ENCODE peak calls at places on chromosomes 16 and 17, in nine cellular contexts. S is colonic mucosa, T is A549, U is MM.1S, F is NB4, P is stomach, A is fibroblast of villous mesenchyme, N is brain microvascular endothelial cell, G is neural progenitor cell. B is an unnamed sample.

GRCh38 chr16:85641776-85642176 is 28.7 kb downstream of the GSE1 start:
- DNase-seq in S (peak), F (no peak), G (no peak), U (no peak), P (peak), T (no peak), N (peak), A (no peak), B (no peak)

GRCh38 chr17:80790981-80791742 is 200.5 kb upstream of the CHMP6 start:
- DNase-seq in S (no peak), T (no peak), N (peak), A (no peak), P (no peak), F (no peak), U (no peak), G (no peak), B (no peak)

GRCh38 chr16:51919736-51920135 is 627.2 kb downstream of the TOX3 start:
- DNase-seq in G (no peak), U (no peak), N (peak), F (no peak), T (no peak), A (no peak), S (no peak), P (no peak), B (no peak)

GRCh38 chr17:45341389-45342158 is 24.8 kb upstream of the MAP3K14 start:
- DNase-seq in U (no peak), A (peak), F (peak), T (peak), N (peak), S (no peak), P (no peak), G (peak), B (no peak)

GRCh38 chr17:10652984-10653680 is 4.0 kb downstream of the MYH3 start:
- DNase-seq in T (no peak), N (no peak), P (no peak), S (no peak), A (no peak), F (no peak), G (no peak), U (no peak), B (no peak)

GRCh38 chr17:50426814-50427787 is 1.1 kb downstream of the ACSF2 start:
- DNase-seq in U (peak), P (peak), T (peak), N (peak), G (peak), F (peak), A (peak), S (peak), B (no peak)

GRCh38 chr17:72677108-72677507 is 415.4 kb downstream of the SLC39A11 start:
- DNase-seq in G (no peak), P (no peak), S (no peak), T (no peak), U (no peak), N (no peak), F (no peak), A (no peak), B (no peak)

GRCh38 chr17:4395111-4395478 is 28.6 kb upstream of the UBE2G1 start:
- DNase-seq in G (no peak), F (no peak), N (no peak), U (no peak), S (no peak), A (no peak), T (no peak), P (no peak), B (no peak)

GRCh38 chr17:19531780-19532501 is 1.7 kb upstream of the SLC47A1 start:
- DNase-seq in F (no peak), T (no peak), G (no peak), U (no peak), S (no peak), A (no peak), N (no peak), P (no peak), B (no peak)

GRCh38 chr17:27778193-27778592 is 22.1 kb downstream of the NOS2 start:
- DNase-seq in S (no peak), U (no peak), P (no peak), A (no peak), G (no peak), F (no peak), T (no peak), N (peak), B (peak)

GRCh38 chr17:15393414-15393813 is 52.0 kb upstream of the TEKT3 start:
- DNase-seq in A (no peak), U (no peak), S (no peak), P (no peak), N (no peak), T (no peak), F (no peak), G (no peak), B (no peak)

GRCh38 chr16:67936124-67936875 is at the start of gene PSMB10:
- DNase-seq in S (peak), U (no peak), P (peak), A (peak), N (peak), G (peak), T (peak), F (peak), B (peak)

GRCh38 chr16:22089910-22090309 is 2.4 kb upstream of the VWA3A start:
- DNase-seq in F (no peak), N (no peak), P (no peak), A (no peak), T (no peak), G (no peak), S (no peak), U (no peak), B (no peak)

GRCh38 chr17:79633937-79634813 is 23.3 kb upstream of the RBFOX3 start:
- DNase-seq in N (no peak), A (no peak), U (no peak), G (no peak), S (peak), F (no peak), T (no peak), P (peak), B (no peak)

GRCh38 chr16:72991211-72991610 is 56.7 kb downstream of the ZFHX3 start:
- DNase-seq in S (no peak), N (no peak), T (no peak), G (no peak), U (no peak), F (no peak), A (no peak), P (no peak), B (no peak)

GRCh38 chr16:85810742-85811115 is 11.2 kb downstream of the COX4I1 start:
- DNase-seq in G (no peak), T (no peak), F (no peak), P (no peak), U (no peak), N (no peak), S (no peak), A (no peak), B (no peak)

GRCh38 chr16:6165330-6165984 is 1067.9 kb upstream of the EEF2KMT start:
- DNase-seq in S (no peak), P (no peak), T (no peak), G (peak), A (no peak), U (peak), F (peak), N (no peak), B (peak)

GRCh38 chr16:86604436-86605220 is 26.3 kb downstream of the FOXL1 start:
- DNase-seq in U (peak), P (no peak), S (no peak), G (no peak), T (no peak), N (no peak), F (peak), A (no peak), B (no peak)

GRCh38 chr16:89657442-89658220 is at the start of the genes CHMP1A and SPATA33:
- DNase-seq in F (peak), A (peak), S (peak), U (peak), P (peak), T (peak), G (peak), N (peak), B (peak)

GRCh38 chr17:31248986-31249385 is 48.1 kb downstream of the OMG start:
- DNase-seq in N (peak), F (no peak), T (no peak), S (no peak), U (no peak), A (peak), P (no peak), G (no peak), B (peak)

GRCh38 chr17:9522074-9522473 is 53.5 kb downstream of the STX8 start:
- DNase-seq in U (peak), N (peak), P (no peak), S (no peak), G (peak), F (peak), T (peak), A (peak), B (peak)

GRCh38 chr16:70634861-70635260 is 11.5 kb upstream of the IL34 start:
- DNase-seq in F (no peak), S (no peak), P (no peak), G (no peak), U (no peak), N (no peak), T (no peak), A (no peak), B (no peak)

GRCh38 chr17:42798011-42798382 is 507 bp downstream of the COA3 start:
- DNase-seq in P (no peak), U (no peak), T (no peak), G (no peak), F (no peak), N (no peak), A (no peak), S (no peak), B (no peak)
- H3K4me3 ChIP-seq in P (peak), U (peak), T (peak), G (peak), F (peak), N (peak), A (peak), S (peak), B (peak)

DNA sequence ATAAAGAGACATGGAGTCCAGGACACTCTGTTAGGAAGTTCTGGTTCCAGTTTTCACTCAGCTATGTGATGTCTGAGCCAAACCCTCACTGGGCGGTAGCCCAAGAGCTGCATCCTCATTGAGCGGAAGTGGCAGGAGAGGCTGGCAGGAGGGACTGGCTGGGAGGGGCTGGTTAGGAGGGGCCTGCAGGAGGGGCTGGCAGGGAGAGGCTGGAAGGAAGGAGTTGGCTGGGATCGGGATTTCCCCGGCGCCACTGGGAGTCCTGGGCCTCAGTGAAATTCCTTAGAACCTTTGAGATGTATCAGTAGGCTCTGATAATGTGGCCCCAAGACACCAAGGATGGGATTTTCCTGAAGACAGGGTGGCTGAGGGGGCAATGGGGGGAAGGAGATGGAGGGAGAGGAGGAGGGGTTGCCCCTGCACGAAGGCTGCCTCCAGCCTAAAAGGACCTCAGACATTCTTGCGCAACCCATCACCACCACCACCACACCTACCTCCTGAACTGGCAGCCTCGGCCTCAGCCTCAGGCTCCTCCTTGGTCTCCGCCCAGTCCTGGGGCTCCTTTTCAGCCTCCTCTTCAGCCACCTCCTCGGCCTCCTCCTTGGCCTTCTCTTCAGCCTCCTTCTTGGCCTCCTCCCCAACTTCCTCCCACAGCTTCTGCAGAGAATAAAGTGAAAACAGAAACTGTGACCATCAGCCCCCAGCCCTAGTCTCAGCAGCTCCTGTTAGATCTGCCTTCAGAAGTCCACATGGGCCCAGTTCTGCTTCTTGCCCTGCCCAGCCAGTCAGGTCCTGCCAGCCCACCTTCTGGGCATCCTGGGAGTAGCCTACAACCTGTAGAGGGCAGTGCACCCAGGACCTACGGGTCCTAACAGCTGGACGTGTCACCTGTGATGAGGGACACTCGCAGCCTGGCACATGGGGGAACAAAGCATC is 31.7 kb downstream of the CNGB1 start:
- DNase-seq in P (peak), N (peak), T (peak), G (no peak), U (no peak), A (peak), F (peak), S (peak), B (peak)
- TF ChIP-seq CTCF in P (no peak), N (peak), T (peak), G (peak), U (peak), A (no peak), F (peak), S (no peak), B (peak)

GRCh38 chr17:40345161-40346034 is 19.1 kb downstream of the GJD3 start:
- DNase-seq in F (peak), A (no peak), T (peak), S (peak), G (peak), U (no peak), N (no peak), P (peak), B (no peak)
- H3K4me3 ChIP-seq in F (no peak), A (peak), T (peak), S (peak), G (peak), U (no peak), N (peak), P (peak), B (peak)

GRCh38 chr16:1991588-1992474 is 2.1 kb downstream of the SYNGR3 start:
- DNase-seq in G (peak), U (peak), T (peak), P (peak), A (peak), S (peak), F (peak), N (peak), B (peak)

GRCh38 chr16:1991135-1991551 is 1.4 kb downstream of the SYNGR3 start:
- DNase-seq in G (no peak), N (no peak), T (no peak), F (peak), P (peak), A (no peak), U (no peak), S (peak), B (no peak)

GRCh38 chr16:1990336-1991134 is 765 bp downstream of the SYNGR3 start:
- DNase-seq in F (no peak), N (no peak), S (peak), A (no peak), U (peak), G (peak), T (no peak), P (peak), B (no peak)

GRCh38 chr16:1993731-1994131 is 4.0 kb downstream of the SYNGR3 start:
- DNase-seq in S (no peak), A (no peak), G (no peak), N (no peak), T (no peak), P (no peak), F (no peak), U (no peak), B (no peak)

DNA sequence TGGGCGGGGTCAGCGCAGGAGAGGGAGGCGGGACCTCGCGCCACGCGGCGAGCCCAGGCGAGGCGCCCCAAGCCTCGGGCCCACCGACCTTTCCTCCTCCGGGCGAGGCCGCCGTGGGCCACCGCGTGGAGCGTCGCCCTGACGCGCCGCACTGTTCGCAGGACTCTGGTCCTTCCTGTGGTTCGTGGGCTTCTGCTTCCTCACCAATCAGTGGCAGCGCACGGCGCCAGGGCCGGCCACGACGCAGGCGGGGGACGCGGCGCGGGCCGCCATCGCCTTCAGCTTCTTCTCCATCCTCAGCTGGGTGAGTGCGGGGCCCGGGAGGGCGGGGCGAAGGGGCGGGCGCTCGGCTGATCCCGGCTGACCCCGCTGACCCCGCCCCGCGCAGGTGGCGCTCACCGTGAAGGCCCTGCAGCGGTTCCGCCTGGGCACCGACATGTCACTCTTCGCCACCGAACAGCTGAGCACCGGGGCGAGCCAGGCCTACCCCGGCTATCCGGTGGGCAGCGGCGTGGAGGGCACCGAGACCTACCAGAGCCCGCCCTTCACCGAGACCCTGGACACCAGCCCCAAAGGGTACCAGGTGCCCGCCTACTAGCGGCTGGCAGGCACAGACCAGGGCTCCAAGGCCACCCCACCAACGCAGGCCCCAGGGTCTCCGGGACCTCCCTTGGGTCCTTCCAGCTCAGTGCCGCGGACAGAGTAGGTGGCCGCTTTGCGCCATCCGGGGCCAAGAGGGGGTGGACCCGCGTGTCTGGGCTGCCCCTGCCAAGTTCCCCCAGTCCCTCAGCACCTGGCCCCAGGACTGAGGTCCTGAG is 2.9 kb downstream of the SYNGR3 start:
- DNase-seq in F (no peak), T (no peak), N (no peak), S (peak), G (peak), A (no peak), P (no peak), U (no peak), B (no peak)
- TF ChIP-seq CTCF in F (no peak), T (no peak), N (no peak), S (no peak), G (no peak), A (no peak), P (no peak), U (no peak), B (no peak)

DNA sequence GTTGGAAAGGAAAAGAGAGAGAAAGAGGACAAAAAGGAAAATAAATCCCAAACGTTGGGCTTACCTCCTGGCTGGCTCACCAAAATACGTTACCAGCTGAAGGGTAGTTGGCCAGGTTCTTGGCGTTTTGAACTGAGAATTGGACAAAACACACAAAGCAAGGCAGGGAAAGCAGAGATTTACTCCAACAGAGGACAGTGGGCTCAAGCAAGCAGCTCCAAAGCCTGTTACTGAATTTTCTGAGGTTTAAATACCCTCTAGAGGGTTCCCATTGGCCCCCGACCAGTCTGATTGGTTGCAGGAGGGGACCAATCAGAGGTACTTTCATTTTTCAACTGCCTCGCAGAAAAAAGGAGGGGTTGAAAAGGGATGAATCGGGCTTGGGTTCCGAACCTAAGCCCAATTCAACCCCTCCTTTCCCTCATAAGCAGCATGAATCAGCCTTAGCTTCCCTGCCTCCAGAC is 55.6 kb upstream of the ALOX12 start:
- DNase-seq in F (peak), T (no peak), A (peak), N (no peak), U (peak), P (no peak), G (no peak), S (no peak), B (no peak)
- H3K4me3 ChIP-seq in F (peak), T (no peak), A (peak), N (no peak), U (peak), P (peak), G (no peak), S (peak), B (no peak)

GRCh38 chr17:64177346-64178010 is 47.5 kb upstream of the ERN1 start:
- DNase-seq in S (no peak), U (no peak), T (no peak), A (no peak), G (no peak), F (no peak), N (no peak), P (no peak), B (no peak)
- TF ChIP-seq CTCF in S (no peak), U (no peak), T (no peak), A (no peak), G (no peak), F (no peak), N (no peak), P (no peak), B (no peak)

GRCh38 chr16:75697571-75697970 is 3.7 kb downstream of the DUXB start:
- DNase-seq in N (no peak), U (no peak), A (no peak), T (no peak), F (no peak), P (no peak), S (no peak), G (no peak), B (no peak)

GRCh38 chr16:75702247-75702646 is 986 bp upstream of the DUXB start:
- DNase-seq in G (no peak), P (no peak), U (no peak), F (peak), S (no peak), T (no peak), A (peak), N (no peak), B (no peak)

GRCh38 chr16:75703341-75703740 is 2.1 kb upstream of the DUXB start:
- DNase-seq in F (no peak), U (no peak), N (peak), G (no peak), T (no peak), P (no peak), S (no peak), A (no peak), B (no peak)

GRCh38 chr16:75695708-75696107 is 5.6 kb downstream of the DUXB start:
- DNase-seq in G (peak), T (peak), P (no peak), N (no peak), U (no peak), F (peak), A (no peak), S (no peak), B (no peak)

DNA sequence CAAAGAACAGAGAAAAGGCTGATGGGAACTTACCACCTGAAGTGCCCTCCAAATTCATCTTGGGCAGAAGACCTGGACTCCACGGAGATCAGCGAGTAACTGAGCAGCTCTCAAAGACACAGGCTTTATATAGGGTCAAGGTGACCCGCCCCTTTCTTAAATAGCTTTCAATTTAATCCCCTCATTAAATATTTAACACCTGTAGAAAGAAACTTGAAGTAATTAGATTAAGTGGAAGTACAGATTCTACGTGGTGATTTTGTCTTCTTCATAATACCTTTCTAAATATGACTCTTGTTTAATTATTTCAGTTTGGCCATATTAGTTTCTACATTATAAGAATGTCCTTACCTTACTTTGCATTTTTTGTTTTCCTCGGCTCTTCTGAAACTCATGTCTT is at the start of gene DUXB:
- DNase-seq in T (no peak), U (no peak), G (no peak), N (no peak), A (no peak), F (no peak), P (no peak), S (no peak), B (no peak)
- H3K4me3 ChIP-seq in T (no peak), U (no peak), G (no peak), N (no peak), A (no peak), F (no peak), P (no peak), S (no peak), B (no peak)

B was measured in astrocyte of the cerebellum.